ENCODE peak calls at places on chromosome 2, in eight cellular contexts. One of them, this sample, is unnamed.

GRCh38 chr2:219562049-219563020 is 9.0 kb downstream of the OBSL1 start:
- DNase-seq in MCF 10A: no peak
- DNase-seq in activated gamma-delta T cell treated with Interleukin-2 at 50 U/mL for 16 hours: no peak
- DNase-seq in right cardiac atrium: peak; percentile 53
- DNase-seq in activated CD4-positive, alpha-beta T cell treated with anti-CD3 and anti-CD28 coated beads, Interleukin-2, amount 50 U/mL, for 24 hours: no peak
- DNase-seq in EL: no peak
- DNase-seq in fibroblast of pulmonary artery: no peak
- DNase-seq in T-helper 9 cell: no peak
- DNase-seq in this sample: no peak

GRCh38 chr2:42105330-42106256 is 57.8 kb downstream of the PKDCC start:
- DNase-seq in fibroblast of pulmonary artery: peak; percentile 39
- DNase-seq in right cardiac atrium: peak; percentile 59
- DNase-seq in T-helper 9 cell: peak; percentile 64
- DNase-seq in MCF 10A: no peak
- DNase-seq in activated CD4-positive, alpha-beta T cell treated with anti-CD3 and anti-CD28 coated beads, Interleukin-2, amount 50 U/mL, for 24 hours: no peak
- DNase-seq in activated gamma-delta T cell treated with Interleukin-2 at 50 U/mL for 16 hours: peak; percentile 81
- DNase-seq in EL: no peak
- DNase-seq in this sample: peak; percentile 48

GRCh38 chr2:111662771-111663470 is 221.1 kb downstream of the ANAPC1 start:
- DNase-seq in activated CD4-positive, alpha-beta T cell treated with anti-CD3 and anti-CD28 coated beads, Interleukin-2, amount 50 U/mL, for 24 hours: no peak
- DNase-seq in MCF 10A: peak; percentile 80
- DNase-seq in right cardiac atrium: no peak
- DNase-seq in fibroblast of pulmonary artery: peak; percentile 7
- DNase-seq in activated gamma-delta T cell treated with Interleukin-2 at 50 U/mL for 16 hours: no peak
- DNase-seq in EL: peak; percentile 8
- DNase-seq in T-helper 9 cell: no peak
- DNase-seq in this sample: no peak

GRCh38 chr2:171491292-171491691 is 31.0 kb upstream of the CYBRD1 start:
- DNase-seq in T-helper 9 cell: no peak
- DNase-seq in activated CD4-positive, alpha-beta T cell treated with anti-CD3 and anti-CD28 coated beads, Interleukin-2, amount 50 U/mL, for 24 hours: no peak
- DNase-seq in fibroblast of pulmonary artery: no peak
- DNase-seq in right cardiac atrium: no peak
- DNase-seq in EL: no peak
- DNase-seq in MCF 10A: no peak
- DNase-seq in activated gamma-delta T cell treated with Interleukin-2 at 50 U/mL for 16 hours: no peak
- DNase-seq in this sample: no peak

GRCh38 chr2:54906711-54907110 is 143.5 kb downstream of the RTN4 start:
- DNase-seq in activated gamma-delta T cell treated with Interleukin-2 at 50 U/mL for 16 hours: no peak
- DNase-seq in fibroblast of pulmonary artery: no peak
- DNase-seq in T-helper 9 cell: no peak
- DNase-seq in activated CD4-positive, alpha-beta T cell treated with anti-CD3 and anti-CD28 coated beads, Interleukin-2, amount 50 U/mL, for 24 hours: no peak
- DNase-seq in right cardiac atrium: no peak
- DNase-seq in EL: no peak
- DNase-seq in MCF 10A: no peak
- DNase-seq in this sample: no peak

GRCh38 chr2:171146633-171147032 is 14.1 kb downstream of the TLK1 start:
- DNase-seq in fibroblast of pulmonary artery: peak; percentile 72
- DNase-seq in EL: no peak
- DNase-seq in activated gamma-delta T cell treated with Interleukin-2 at 50 U/mL for 16 hours: no peak
- DNase-seq in right cardiac atrium: no peak
- DNase-seq in activated CD4-positive, alpha-beta T cell treated with anti-CD3 and anti-CD28 coated beads, Interleukin-2, amount 50 U/mL, for 24 hours: no peak
- DNase-seq in MCF 10A: no peak
- DNase-seq in T-helper 9 cell: no peak
- DNase-seq in this sample: no peak

GRCh38 chr2:51304341-51304740 is 272.4 kb upstream of the NRXN1 start:
- DNase-seq in T-helper 9 cell: no peak
- DNase-seq in fibroblast of pulmonary artery: no peak
- DNase-seq in right cardiac atrium: no peak
- DNase-seq in activated CD4-positive, alpha-beta T cell treated with anti-CD3 and anti-CD28 coated beads, Interleukin-2, amount 50 U/mL, for 24 hours: no peak
- DNase-seq in EL: no peak
- DNase-seq in MCF 10A: no peak
- DNase-seq in activated gamma-delta T cell treated with Interleukin-2 at 50 U/mL for 16 hours: no peak
- DNase-seq in this sample: no peak

GRCh38 chr2:238475571-238475970 is 48.8 kb downstream of the ASB1 start:
- DNase-seq in fibroblast of pulmonary artery: no peak
- DNase-seq in MCF 10A: no peak
- DNase-seq in T-helper 9 cell: no peak
- DNase-seq in activated gamma-delta T cell treated with Interleukin-2 at 50 U/mL for 16 hours: no peak
- DNase-seq in activated CD4-positive, alpha-beta T cell treated with anti-CD3 and anti-CD28 coated beads, Interleukin-2, amount 50 U/mL, for 24 hours: no peak
- DNase-seq in right cardiac atrium: no peak
- DNase-seq in EL: no peak
- DNase-seq in this sample: no peak

GRCh38 chr2:109324859-109325258 is 195.9 kb downstream of the SH3RF3 start:
- DNase-seq in MCF 10A: peak; percentile 98
- DNase-seq in fibroblast of pulmonary artery: peak; percentile 98
- DNase-seq in activated CD4-positive, alpha-beta T cell treated with anti-CD3 and anti-CD28 coated beads, Interleukin-2, amount 50 U/mL, for 24 hours: no peak
- DNase-seq in EL: peak; percentile 98
- DNase-seq in T-helper 9 cell: no peak
- DNase-seq in activated gamma-delta T cell treated with Interleukin-2 at 50 U/mL for 16 hours: no peak
- DNase-seq in right cardiac atrium: peak; percentile 93
- DNase-seq in this sample: peak; percentile 71

GRCh38 chr2:103338819-103339218 is 577.0 kb downstream of the TMEM182 start:
- DNase-seq in EL: no peak
- DNase-seq in fibroblast of pulmonary artery: no peak
- DNase-seq in right cardiac atrium: no peak
- DNase-seq in T-helper 9 cell: no peak
- DNase-seq in activated CD4-positive, alpha-beta T cell treated with anti-CD3 and anti-CD28 coated beads, Interleukin-2, amount 50 U/mL, for 24 hours: no peak
- DNase-seq in activated gamma-delta T cell treated with Interleukin-2 at 50 U/mL for 16 hours: no peak
- DNase-seq in MCF 10A: no peak
- DNase-seq in this sample: no peak

This sample was measured in left ventricle myocardium superior.